ENCODE peak calls at places on chromosomes 5 and 9, in eight cellular contexts. I, J, F, Z, R, Y, W and B are unnamed samples.

GRCh38 chr5:98734646-98735045 is 38.8 kb upstream of the RGMB start:
- DNase-seq in Y (no peak), W (no peak), Z (no peak), I (no peak), J (no peak), F (no peak), R (peak; percentile 68), B (no peak)

GRCh38 chr5:1409386-1410110 is 35.7 kb downstream of the SLC6A3 start:
- DNase-seq in I (peak; percentile 46), Y (peak; percentile 81), F (peak; percentile 2), J (peak; percentile 48), Z (no peak), W (peak; percentile 6), R (peak; percentile 78), B (peak; percentile 63)

GRCh38 chr5:73312872-73313510 is 135.6 kb downstream of the FOXD1 start:
- DNase-seq in F (no peak), J (no peak), Y (no peak), R (no peak), I (no peak), W (no peak), Z (no peak), B (no peak)

GRCh38 chr9:127926961-127927456 is 3.6 kb downstream of the PIP5KL1 start:
- DNase-seq in J (no peak), I (no peak), F (no peak), R (peak; percentile 54), W (no peak), Z (peak; percentile 57), Y (no peak), B (no peak)

GRCh38 chr9:99833735-99834134 is 12.1 kb downstream of the NR4A3 start:
- DNase-seq in F (no peak), W (no peak), R (no peak), Z (no peak), I (no peak), J (no peak), Y (no peak), B (no peak)

GRCh38 chr5:122919969-122920368 is 74.6 kb downstream of the SNX24 start:
- DNase-seq in Z (no peak), W (no peak), J (no peak), Y (no peak), F (no peak), I (no peak), R (no peak), B (no peak)

GRCh38 chr5:62093981-62094380 is 212.0 kb upstream of the KIF2A start:
- DNase-seq in W (no peak), R (peak; percentile 7), Z (no peak), Y (peak; percentile 76), I (no peak), F (peak; percentile 6), J (no peak), B (no peak)

GRCh38 chr5:176364765-176365662 is at the start of gene ARL10:
- DNase-seq in J (peak; percentile 77), Z (no peak), R (peak; percentile 65), W (no peak), Y (peak; percentile 63), F (peak; percentile 23), I (no peak), B (peak; percentile 42)

GRCh38 chr5:171422902-171423663 is 3.6 kb downstream of the FGF18 start:
- DNase-seq in Y (no peak), J (no peak), F (no peak), I (no peak), R (peak; percentile 35), Z (no peak), W (no peak), B (no peak)

GRCh38 chr5:1505506-1506241 is 18.1 kb downstream of the LPCAT1 start:
- DNase-seq in Y (no peak), J (no peak), W (no peak), R (peak; percentile 48), I (no peak), F (no peak), Z (no peak), B (no peak)

GRCh38 chr9:131337131-131337848 is 47.8 kb downstream of the PLPP7 start:
- DNase-seq in W (no peak), Z (no peak), I (no peak), J (peak; percentile 63), Y (no peak), R (no peak), F (no peak), B (no peak)

GRCh38 chr9:19049872-19050636 is 827 bp downstream of the RRAGA start:
- DNase-seq in Z (peak; percentile 22), I (no peak), J (no peak), W (no peak), R (peak; percentile 54), Y (peak; percentile 40), F (peak; percentile 39), B (no peak)

GRCh38 chr5:32126691-32127090 is 47.4 kb downstream of the GOLPH3 start:
- DNase-seq in Z (no peak), R (no peak), Y (no peak), J (no peak), F (peak; percentile 39), I (no peak), W (no peak), B (no peak)

GRCh38 chr5:66527478-66527877 is 68.7 kb upstream of the MAST4 start:
- DNase-seq in Y (no peak), I (no peak), R (no peak), Z (no peak), W (no peak), F (no peak), J (no peak), B (no peak)

GRCh38 chr9:136625101-136626065 is 37.3 kb upstream of the EGFL7 start:
- DNase-seq in Y (peak; percentile 79), Z (peak; percentile 32), I (no peak), F (peak; percentile 43), J (peak; percentile 90), R (peak; percentile 57), W (peak; percentile 27), B (peak; percentile 73)

GRCh38 chr9:93585259-93585658 is 8.9 kb downstream of the PHF2 start:
- DNase-seq in Y (no peak), R (no peak), J (no peak), Z (no peak), F (no peak), W (no peak), I (no peak), B (no peak)

GRCh38 chr9:97382099-97382718 is 29.7 kb upstream of the TDRD7 start:
- DNase-seq in I (no peak), Z (no peak), F (no peak), W (no peak), J (no peak), R (no peak), Y (no peak), B (no peak)

GRCh38 chr5:172636279-172637050 is 4.6 kb upstream of the NEURL1B start:
- DNase-seq in Z (no peak), Y (no peak), R (no peak), J (no peak), F (no peak), W (no peak), I (no peak), B (no peak)

GRCh38 chr5:132265336-132266030 is 8.0 kb downstream of the PDLIM4 start:
- DNase-seq in Z (peak; percentile 90), F (peak; percentile 96), R (no peak), Y (no peak), W (peak; percentile 96), I (no peak), J (no peak), B (peak; percentile 67)

GRCh38 chr5:153658151-153658550 is 167.7 kb downstream of the GRIA1 start:
- DNase-seq in F (no peak), W (no peak), J (no peak), Y (no peak), R (no peak), Z (no peak), I (no peak), B (no peak)

GRCh38 chr5:50853151-50853550 is 186.7 kb downstream of the PARP8 start:
- DNase-seq in I (no peak), W (no peak), R (no peak), J (no peak), Y (no peak), Z (no peak), F (no peak), B (no peak)

GRCh38 chr5:132225165-132226032 is 2.3 kb downstream of the P4HA2 start:
- DNase-seq in R (no peak), Y (peak; percentile 39), W (no peak), F (peak; percentile 73), J (peak; percentile 69), Z (peak; percentile 93), I (no peak), B (peak; percentile 52)

GRCh38 chr5:157828949-157829639 is 29.9 kb downstream of the CLINT1 start:
- DNase-seq in F (no peak), Z (peak; percentile 7), Y (no peak), R (peak; percentile 78), I (no peak), W (no peak), J (no peak), B (no peak)
- TF ChIP-seq CTCF in F (peak; percentile 43), Z (peak; percentile 62), Y (peak; percentile 28), R (peak; percentile 68), I (peak; percentile 20), W (peak; percentile 45), J (peak; percentile 35), B (no peak)

GRCh38 chr9:34929506-34930102 is 28.5 kb upstream of the PHF24 start:
- DNase-seq in Z (no peak), Y (peak; percentile 64), R (peak; percentile 91), W (peak; percentile 2), J (no peak), F (peak; percentile 2), I (no peak), B (no peak)
- TF ChIP-seq CTCF in Z (peak; percentile 68), Y (peak; percentile 78), R (peak; percentile 86), W (peak; percentile 80), J (peak; percentile 54), F (peak; percentile 77), I (peak; percentile 79), B (peak; percentile 44)

DNA sequence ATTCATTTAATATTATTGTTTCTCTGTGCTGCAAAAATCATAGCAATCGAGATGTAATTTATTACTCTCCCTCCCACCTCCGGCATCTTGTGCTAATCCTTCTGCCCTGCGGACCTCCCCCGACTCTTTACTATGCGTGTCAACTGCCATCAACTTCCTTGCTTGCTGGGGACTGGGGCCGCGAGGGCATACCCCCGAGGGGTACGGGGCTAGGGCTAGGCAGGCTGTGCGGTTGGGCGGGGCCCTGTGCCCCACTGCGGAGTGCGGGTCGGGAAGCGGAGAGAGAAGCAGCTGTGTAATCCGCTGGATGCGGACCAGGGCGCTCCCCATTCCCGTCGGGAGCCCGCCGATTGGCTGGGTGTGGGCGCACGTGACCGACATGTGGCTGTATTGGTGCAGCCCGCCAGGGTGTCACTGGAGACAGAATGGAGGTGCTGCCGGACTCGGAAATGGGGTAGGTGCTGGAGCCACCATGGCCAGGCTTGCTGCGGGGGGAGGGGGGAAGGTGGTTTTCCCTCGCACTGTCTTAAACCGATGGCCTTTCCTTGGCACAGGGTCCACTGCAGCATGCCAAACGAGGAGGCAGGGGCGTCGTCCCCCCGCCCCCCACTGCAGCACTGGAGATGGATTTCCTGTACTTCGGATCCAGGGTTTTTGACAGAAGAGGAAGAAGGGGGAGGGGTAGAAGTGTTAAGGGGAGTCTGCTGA is at the start of gene APC:
- DNase-seq in W (peak; percentile 57), Y (peak; percentile 90), F (peak; percentile 90), I (peak; percentile 64), J (peak; percentile 93), R (peak; percentile 95), Z (peak; percentile 75), B (peak; percentile 76)
- TF ChIP-seq CTCF in W (no peak), Y (no peak), F (no peak), I (peak; percentile 9), J (no peak), R (no peak), Z (peak; percentile 13), B (no peak)

GRCh38 chr9:109253637-109254284 is 67.1 kb downstream of the EPB41L4B start:
- DNase-seq in W (no peak), Z (peak; percentile 75), R (no peak), I (no peak), F (peak; percentile 77), J (no peak), Y (no peak), B (no peak)
- TF ChIP-seq CTCF in W (no peak), Z (peak; percentile 17), R (peak; percentile 12), I (no peak), F (no peak), J (no peak), Y (no peak), B (no peak)